ENCODE peak calls at places on chromosomes 6 and 20, in eight cellular contexts. I, J, E, P, O, M, R and H are unnamed samples.

GRCh38 chr6:46370622-46371021 is 120.6 kb downstream of the RCAN2 start:
- DNase-seq in I (no peak), J (peak), E (peak), P (no peak), O (peak), M (no peak), R (no peak), H (no peak)

GRCh38 chr6:93621400-93621799 is 202.0 kb upstream of the EPHA7 start:
- DNase-seq in I (no peak), J (peak), E (no peak), P (no peak), O (no peak), M (no peak), R (no peak), H (no peak)

GRCh38 chr20:25238319-25239037 is 9.4 kb upstream of the PYGB start:
- DNase-seq in I (peak), J (no peak), E (no peak), P (no peak), O (peak), M (no peak), R (no peak), H (no peak)

GRCh38 chr20:36574278-36575065 is 1.1 kb downstream of the TGIF2 start:
- DNase-seq in I (peak), J (peak), E (peak), P (no peak), O (peak), M (peak), R (peak), H (peak)

GRCh38 chr6:3748208-3748701 is 3.3 kb downstream of the PXDC1 start:
- DNase-seq in I (peak), J (peak), E (peak), P (no peak), O (peak), M (peak), R (peak), H (peak)

GRCh38 chr6:167279766-167280440 is 11.2 kb upstream of the UNC93A start:
- DNase-seq in I (no peak), J (no peak), E (no peak), P (no peak), O (no peak), M (no peak), R (no peak), H (no peak)

GRCh38 chr6:168115748-168116445 is 36.9 kb upstream of the FRMD1 start:
- DNase-seq in I (no peak), J (no peak), E (no peak), P (no peak), O (no peak), M (no peak), R (no peak), H (no peak)

GRCh38 chr20:20338133-20338730 is 29.7 kb upstream of the INSM1 start:
- DNase-seq in I (no peak), J (no peak), E (no peak), P (no peak), O (no peak), M (no peak), R (no peak), H (no peak)

GRCh38 chr6:147154454-147154853 is 49.8 kb upstream of the STXBP5 start:
- DNase-seq in I (peak), J (no peak), E (peak), P (no peak), O (peak), M (no peak), R (no peak), H (no peak)

GRCh38 chr6:110566346-110567125 is 90.1 kb upstream of the SLC22A16 start:
- DNase-seq in I (no peak), J (no peak), E (peak), P (no peak), O (no peak), M (no peak), R (no peak), H (no peak)

GRCh38 chr6:121835662-121836061 is 400.2 kb downstream of the GJA1 start:
- DNase-seq in I (no peak), J (no peak), E (no peak), P (no peak), O (no peak), M (no peak), R (no peak), H (no peak)

GRCh38 chr6:125377621-125378020 is 75.9 kb upstream of the HDDC2 start:
- DNase-seq in I (peak), J (no peak), E (no peak), P (no peak), O (no peak), M (no peak), R (peak), H (no peak)

GRCh38 chr20:46634528-46634927 is 16.7 kb downstream of the SLC13A3 start:
- DNase-seq in I (no peak), J (no peak), E (no peak), P (no peak), O (no peak), M (no peak), R (no peak), H (no peak)

GRCh38 chr6:156791261-156791850 is 14.2 kb downstream of the ARID1B start:
- DNase-seq in I (peak), J (peak), E (peak), P (no peak), O (no peak), M (no peak), R (peak), H (no peak)

GRCh38 chr6:142223938-142224337 is 76.9 kb downstream of the VTA1 start:
- DNase-seq in I (no peak), J (no peak), E (no peak), P (no peak), O (no peak), M (no peak), R (no peak), H (no peak)

GRCh38 chr20:17735206-17735804 is 35.5 kb downstream of the BANF2 start:
- DNase-seq in I (peak), J (no peak), E (no peak), P (no peak), O (peak), M (no peak), R (no peak), H (no peak)

GRCh38 chr6:61649845-61650244 is 636.2 kb downstream of the KHDRBS2 start:
- DNase-seq in I (no peak), J (no peak), E (no peak), P (no peak), O (no peak), M (no peak), R (no peak), H (no peak)

GRCh38 chr6:14062345-14063029 is 55.1 kb upstream of the CD83 start:
- DNase-seq in I (no peak), J (no peak), E (no peak), P (no peak), O (no peak), M (no peak), R (no peak), H (no peak)

GRCh38 chr6:55131616-55132015 is 42.7 kb upstream of the HCRTR2 start:
- DNase-seq in I (peak), J (no peak), E (no peak), P (no peak), O (peak), M (no peak), R (no peak), H (no peak)

GRCh38 chr6:46078294-46078693 is 51.5 kb upstream of the ENPP4 start:
- DNase-seq in I (no peak), J (no peak), E (no peak), P (no peak), O (no peak), M (no peak), R (no peak), H (no peak)

GRCh38 chr6:160111812-160112211 is 9.8 kb upstream of the SLC22A1 start:
- DNase-seq in I (no peak), J (no peak), E (no peak), P (peak), O (no peak), M (no peak), R (no peak), H (no peak)

GRCh38 chr6:55696501-55696900 is 117.5 kb upstream of the HMGCLL1 start:
- DNase-seq in I (no peak), J (no peak), E (no peak), P (no peak), O (no peak), M (no peak), R (no peak), H (no peak)

GRCh38 chr6:33199687-33200233 is 705 bp downstream of the RXRB start:
- DNase-seq in I (no peak), J (peak), E (peak), P (peak), O (peak), M (peak), R (peak), H (no peak)

GRCh38 chr6:141290871-141291270 is 841.9 kb upstream of the GJE1 start:
- DNase-seq in I (no peak), J (no peak), E (no peak), P (no peak), O (peak), M (no peak), R (no peak), H (no peak)

GRCh38 chr6:35933844-35934243 is 12.9 kb upstream of the SRPK1 start:
- DNase-seq in I (no peak), J (no peak), E (no peak), P (no peak), O (no peak), M (no peak), R (no peak), H (no peak)

GRCh38 chr6:106608080-106608668 is 21.1 kb downstream of the RTN4IP1 start:
- DNase-seq in I (peak), J (peak), E (peak), P (no peak), O (peak), M (peak), R (peak), H (no peak)

GRCh38 chr20:56343861-56344381 is 14.9 kb upstream of the FAM210B start:
- DNase-seq in I (peak), J (peak), E (no peak), P (peak), O (peak), M (peak), R (peak), H (peak)

GRCh38 chr6:167079853-167080297 is 43.0 kb upstream of the CCR6 start:
- DNase-seq in I (no peak), J (no peak), E (no peak), P (no peak), O (no peak), M (peak), R (no peak), H (no peak)

GRCh38 chr20:39823239-39823638 is 861.1 kb downstream of the DHX35 start:
- DNase-seq in I (peak), J (no peak), E (no peak), P (no peak), O (no peak), M (no peak), R (no peak), H (no peak)

GRCh38 chr6:52666523-52666922 is 4.4 kb upstream of the TMEM14A start:
- DNase-seq in I (no peak), J (no peak), E (no peak), P (no peak), O (no peak), M (peak), R (no peak), H (no peak)
- H3K9ac ChIP-seq in I (no peak), J (no peak), E (peak), P (no peak), O (no peak), M (peak), R (no peak), H (no peak)

DNA sequence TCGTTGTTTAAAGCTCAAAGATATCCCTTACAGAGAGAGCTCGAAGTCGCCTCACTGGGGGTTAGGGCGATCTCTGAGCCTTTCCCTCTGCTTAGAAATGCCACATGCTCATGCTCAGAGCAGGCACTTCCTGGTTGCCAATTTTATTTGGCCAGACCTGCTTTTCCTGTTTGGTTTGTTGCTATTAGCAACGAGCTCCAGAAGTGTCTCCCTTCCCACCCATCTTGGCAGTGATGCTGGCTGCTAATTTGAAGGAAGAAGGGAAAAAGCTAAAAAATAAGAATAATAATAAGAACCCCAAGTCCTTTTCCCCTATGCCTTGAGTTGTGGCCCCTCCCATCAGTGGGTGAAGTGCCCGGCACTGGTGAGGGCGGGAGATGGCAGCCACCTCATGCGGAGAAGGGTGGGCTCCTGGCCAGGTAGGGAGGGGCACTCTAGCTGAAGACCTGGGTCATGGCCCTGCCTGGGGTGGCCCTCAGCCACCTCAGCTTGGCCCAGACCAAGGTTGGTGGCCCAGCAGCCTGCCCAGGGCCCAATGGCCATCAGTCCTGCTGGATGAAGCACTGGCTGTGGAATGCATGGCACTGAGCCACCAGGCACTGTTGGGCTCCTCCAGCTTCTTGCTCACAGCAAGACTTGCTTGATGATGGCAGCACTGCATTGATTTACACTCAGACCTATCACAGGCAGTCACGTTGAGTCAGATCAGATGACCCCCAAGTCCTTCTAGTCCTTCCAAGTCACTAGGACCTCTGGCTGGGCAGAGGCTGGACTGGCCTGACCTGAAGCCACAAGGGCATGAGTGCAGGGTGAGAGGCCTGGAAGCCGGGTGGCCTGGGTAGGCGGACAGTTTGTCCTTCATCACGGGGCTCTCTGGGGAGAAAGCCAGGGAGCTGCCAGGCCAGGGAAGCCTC is 79.0 kb downstream of the SYNJ2 start:
- DNase-seq in I (peak), J (no peak), E (no peak), P (no peak), O (peak), M (no peak), R (peak), H (peak)
- H3K9ac ChIP-seq in I (peak), J (no peak), E (no peak), P (no peak), O (peak), M (no peak), R (peak), H (no peak)

DNA sequence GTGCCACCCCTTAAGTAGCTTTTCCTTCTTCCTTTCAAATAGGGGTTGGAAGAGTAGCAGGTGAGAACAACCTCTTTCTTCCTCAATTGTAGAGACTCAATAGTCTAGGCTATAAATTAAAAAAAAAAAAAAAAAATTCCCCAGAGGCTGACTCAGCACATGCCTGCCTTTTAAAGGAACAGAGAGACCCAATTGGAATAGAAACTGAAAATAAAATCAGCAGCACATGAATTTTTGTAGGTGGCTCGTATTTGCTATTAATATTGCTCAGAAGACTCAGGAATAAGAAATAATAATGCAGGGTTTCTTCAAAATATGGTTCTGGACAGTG is 19.3 kb downstream of the TOP1 start:
- DNase-seq in I (peak), J (no peak), E (no peak), P (no peak), O (peak), M (peak), R (no peak), H (no peak)
- H3K9ac ChIP-seq in I (peak), J (no peak), E (no peak), P (no peak), O (no peak), M (peak), R (no peak), H (no peak)

DNA sequence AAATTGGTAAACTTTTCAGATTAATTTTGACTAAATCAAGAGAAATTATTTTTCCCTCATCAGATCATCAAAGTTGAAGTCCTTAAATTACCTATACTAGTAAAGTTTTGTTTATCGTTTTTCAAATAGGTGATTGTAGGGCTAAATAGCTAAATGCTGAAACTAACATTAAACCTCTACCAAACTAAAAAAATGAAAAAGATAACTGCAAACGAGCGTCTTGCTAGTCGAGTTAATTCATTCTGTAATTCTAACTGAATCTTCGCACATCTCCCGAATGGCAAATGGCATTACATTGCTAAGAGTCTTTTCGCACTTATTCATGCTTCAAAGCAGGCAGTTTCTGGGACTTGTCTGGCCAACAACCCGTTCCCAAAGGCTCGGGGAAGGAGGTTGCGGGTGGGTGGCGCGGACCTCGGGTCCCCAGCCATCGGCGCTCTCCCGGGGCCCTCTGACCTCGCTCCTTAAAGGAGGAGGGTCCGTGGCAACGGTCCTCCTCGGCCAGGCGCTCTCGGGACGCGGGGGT is 43.8 kb downstream of the POPDC3 start:
- DNase-seq in I (peak), J (no peak), E (no peak), P (no peak), O (no peak), M (no peak), R (no peak), H (no peak)
- H3K9ac ChIP-seq in I (peak), J (no peak), E (peak), P (no peak), O (no peak), M (no peak), R (peak), H (no peak)

DNA sequence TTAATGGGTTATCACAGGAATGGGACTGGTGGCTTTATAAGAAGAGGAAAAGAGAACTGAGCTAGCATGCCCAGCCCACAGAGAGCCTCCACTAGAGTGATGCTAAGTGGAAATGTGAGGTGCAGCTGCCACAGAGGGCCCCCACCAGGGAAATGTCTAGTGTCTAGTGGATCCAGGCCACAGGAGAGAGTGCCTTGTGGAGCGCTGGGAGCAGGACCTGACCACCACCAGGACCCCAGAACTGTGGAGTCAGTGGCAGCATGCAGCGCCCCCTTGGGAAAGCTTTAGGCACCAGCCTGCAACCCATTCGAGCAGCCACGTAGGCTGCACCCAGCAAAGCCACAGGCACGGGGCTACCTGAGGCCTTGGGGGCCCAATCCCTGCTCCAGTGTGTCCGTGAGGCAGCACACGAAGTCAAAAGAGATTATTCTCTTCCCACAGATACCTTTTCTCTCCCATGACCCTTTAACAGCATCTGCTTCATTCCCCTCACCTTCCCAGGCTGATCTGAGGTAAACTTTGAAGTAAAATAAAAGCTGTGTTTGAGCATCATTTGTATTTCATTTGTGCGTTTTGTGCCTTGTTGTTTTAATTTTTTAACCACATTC is 4.4 kb downstream of the HLA-E start:
- DNase-seq in I (no peak), J (peak), E (no peak), P (no peak), O (no peak), M (no peak), R (no peak), H (no peak)
- H3K9ac ChIP-seq in I (no peak), J (no peak), E (no peak), P (no peak), O (no peak), M (no peak), R (no peak), H (no peak)

GRCh38 chr20:52098186-52098585 is 93.4 kb downstream of the ZFP64 start:
- DNase-seq in I (no peak), J (no peak), E (no peak), P (no peak), O (no peak), M (no peak), R (no peak), H (no peak)
- H3K9ac ChIP-seq in I (no peak), J (no peak), E (no peak), P (no peak), O (no peak), M (no peak), R (no peak), H (no peak)

GRCh38 chr6:18260448-18261106 is 3.8 kb downstream of the DEK start:
- DNase-seq in I (peak), J (no peak), E (peak), P (no peak), O (peak), M (peak), R (no peak), H (no peak)
- H3K9ac ChIP-seq in I (peak), J (no peak), E (peak), P (no peak), O (peak), M (no peak), R (no peak), H (no peak)